ENCODE peak calls at places on chromosomes 11 and 22, in ten cellular contexts. K, Y, N, P, J, U, W, A, G and L are unnamed samples.
A peak's percentile ranks its signal among the peaks of the same experiment; 100 is the strongest.

GRCh38 chr22:27378994-27379393 is 422.6 kb downstream of the MN1 start:
- DNase-seq in A (no peak), G (no peak), U (no peak), Y (no peak), P (no peak), K (no peak), N (no peak), J (no peak), W (no peak), L (no peak)

GRCh38 chr11:47442514-47442913 is 6.4 kb downstream of the RAPSN start:
- DNase-seq in W (no peak), G (no peak), J (no peak), K (no peak), Y (no peak), U (no peak), A (no peak), P (no peak), N (no peak), L (no peak)

GRCh38 chr22:40637181-40638150 is 947 bp upstream of the MRTFA start:
- DNase-seq in A (no peak), Y (no peak), J (peak; percentile 53), U (no peak), G (no peak), K (peak; percentile 55), W (peak; percentile 34), N (peak; percentile 42), P (peak; percentile 48), L (no peak)

GRCh38 chr22:25023879-25024278 is 71.4 kb downstream of the KIAA1671 start:
- DNase-seq in A (no peak), Y (no peak), U (no peak), N (no peak), G (no peak), K (no peak), J (no peak), P (no peak), W (no peak), L (no peak)

GRCh38 chr11:69700278-69701140 is 3.3 kb downstream of the FGF19 start:
- DNase-seq in N (no peak), Y (peak; percentile 60), G (no peak), A (peak; percentile 62), P (peak; percentile 95), K (no peak), U (peak; percentile 84), W (no peak), J (no peak), L (no peak)

GRCh38 chr22:42068351-42068730 is 2.3 kb downstream of the NAGA start:
- DNase-seq in K (no peak), N (no peak), U (no peak), J (no peak), A (no peak), P (no peak), Y (no peak), G (no peak), W (no peak), L (peak; percentile 59)

GRCh38 chr11:5289696-5290095 is 12.1 kb downstream of the OR51B4 start:
- DNase-seq in Y (no peak), J (no peak), W (no peak), G (no peak), N (no peak), U (no peak), K (no peak), P (no peak), A (no peak), L (no peak)

GRCh38 chr11:61902313-61902712 is 11.0 kb upstream of the FADS3 start:
- DNase-seq in P (no peak), Y (no peak), A (no peak), J (no peak), U (no peak), N (no peak), K (no peak), G (no peak), W (no peak), L (no peak)

GRCh38 chr11:272931-273198 is 5.3 kb upstream of the NLRP6 start:
- DNase-seq in N (no peak), K (no peak), U (no peak), Y (no peak), J (no peak), W (no peak), A (no peak), G (no peak), P (no peak), L (peak; percentile 67)

GRCh38 chr22:22573047-22573889 is 14.2 kb upstream of the PRAME start:
- DNase-seq in G (no peak), U (no peak), P (peak; percentile 78), A (no peak), J (no peak), Y (no peak), W (no peak), N (no peak), K (no peak), L (no peak)

GRCh38 chr22:23029521-23030228 is 40.6 kb upstream of the GNAZ start:
- DNase-seq in P (peak; percentile 68), G (no peak), J (no peak), W (no peak), N (no peak), K (no peak), U (no peak), A (no peak), Y (no peak), L (no peak)

GRCh38 chr11:7639643-7640025 is 33.7 kb downstream of the CYB5R2 start:
- DNase-seq in P (peak; percentile 59), W (no peak), N (no peak), G (no peak), K (no peak), A (no peak), Y (no peak), J (peak; percentile 48), U (no peak), L (no peak)

GRCh38 chr11:18527512-18527911 is 770 bp upstream of the TSG101 start:
- DNase-seq in Y (no peak), N (no peak), U (no peak), W (no peak), A (peak; percentile 23), J (no peak), G (no peak), K (peak; percentile 33), P (no peak), L (no peak)

GRCh38 chr22:19798825-19799224 is 38.2 kb downstream of the TBX1 start:
- DNase-seq in U (no peak), A (no peak), K (no peak), P (no peak), W (no peak), G (no peak), N (no peak), J (no peak), Y (no peak), L (no peak)

GRCh38 chr22:32473388-32473952 is 1.1 kb upstream of the FBXO7 start:
- DNase-seq in A (peak; percentile 76), J (no peak), N (peak; percentile 6), K (peak; percentile 66), U (peak; percentile 63), P (peak; percentile 57), W (peak; percentile 11), Y (peak; percentile 56), G (peak; percentile 23), L (no peak)

GRCh38 chr22:28429711-28430110 is 249.9 kb downstream of the TTC28 start:
- DNase-seq in G (no peak), P (no peak), N (no peak), K (peak; percentile 47), W (no peak), Y (no peak), J (no peak), A (no peak), U (no peak), L (no peak)